ENCODE peak calls at places on chromosomes 6 and 20, in five cellular contexts. X is lower lobe of right lung, C is lower leg skin, Z is astrocyte of the spinal cord, O is GM12865. G is an unnamed sample.
A peak's percentile ranks its signal among the peaks of the same experiment; 100 is the strongest.

GRCh38 chr20:35296101-35296554 is 3.9 kb upstream of the FAM83C start:
- DNase-seq in Z (no peak), O (no peak), X (no peak), C (no peak), G (no peak)

GRCh38 chr20:535958-536357 is 7.6 kb downstream of the CSNK2A1 start:
- DNase-seq in Z (peak; percentile 14), C (no peak), O (no peak), X (no peak), G (no peak)

GRCh38 chr6:108127826-108128225 is 38.0 kb upstream of the NR2E1 start:
- DNase-seq in O (no peak), C (peak; percentile 49), Z (no peak), X (no peak), G (no peak)

GRCh38 chr6:149053848-149054558 is 263.5 kb upstream of the TAB2 start:
- DNase-seq in X (no peak), Z (no peak), C (no peak), O (no peak), G (no peak)

GRCh38 chr20:54172856-54173652 is 732 bp downstream of the CYP24A1 start:
- DNase-seq in Z (peak; percentile 24), O (no peak), C (no peak), X (no peak), G (peak; percentile 30)

GRCh38 chr6:127186889-127187288 is 68.4 kb downstream of the RSPO3 start:
- DNase-seq in C (peak; percentile 88), Z (no peak), X (peak; percentile 87), O (peak; percentile 58), G (peak; percentile 82)

GRCh38 chr20:37270586-37271420 is 9.2 kb upstream of the GHRH start:
- DNase-seq in C (no peak), X (no peak), O (peak; percentile 80), Z (peak; percentile 11), G (no peak)

GRCh38 chr20:57661201-57662027 is 41.2 kb upstream of the ZBP1 start:
- DNase-seq in C (peak; percentile 85), Z (no peak), O (no peak), X (peak; percentile 46), G (no peak)

GRCh38 chr6:39072830-39073229 is 24.2 kb downstream of the GLP1R start:
- DNase-seq in C (peak; percentile 59), O (no peak), Z (no peak), X (no peak), G (no peak)

GRCh38 chr6:113586966-113587699 is 270.0 kb upstream of the MARCKS start:
- DNase-seq in Z (no peak), X (no peak), O (no peak), C (no peak), G (no peak)

GRCh38 chr6:140736227-140736626 is 1361.8 kb upstream of the CITED2 start:
- DNase-seq in X (no peak), O (no peak), Z (peak; percentile 54), C (no peak), G (no peak)

GRCh38 chr6:38846361-38846760 is 131.2 kb downstream of the DNAH8 start:
- DNase-seq in Z (no peak), C (no peak), X (no peak), O (no peak), G (no peak)

GRCh38 chr6:34357937-34358336 is 34.5 kb downstream of the NUDT3 start:
- DNase-seq in X (no peak), O (no peak), Z (no peak), C (no peak), G (no peak)

GRCh38 chr20:57398231-57398821 is 7.1 kb downstream of the RBM38 start:
- DNase-seq in C (peak; percentile 94), O (peak; percentile 97), Z (no peak), X (peak; percentile 68), G (peak; percentile 97)

GRCh38 chr20:41142914-41143313 is 5.6 kb downstream of the PLCG1 start:
- DNase-seq in Z (no peak), O (no peak), X (no peak), C (no peak), G (peak; percentile 64)

GRCh38 chr6:159529820-159530405 is 163.1 kb downstream of the SOD2 start:
- DNase-seq in C (no peak), Z (no peak), X (no peak), O (no peak), G (no peak)

GRCh38 chr6:41697902-41698349 is 37.5 kb downstream of the TFEB start:
- DNase-seq in Z (peak; percentile 71), X (no peak), C (no peak), O (no peak), G (no peak)

GRCh38 chr6:31042801-31043200 is 32.5 kb downstream of the MUC22 start:
- DNase-seq in Z (peak; percentile 71), O (peak; percentile 49), C (no peak), X (peak; percentile 54), G (peak; percentile 45)

GRCh38 chr20:53260168-53260567 is 288.0 kb downstream of the TSHZ2 start:
- DNase-seq in C (no peak), Z (no peak), X (no peak), O (no peak), G (no peak)

GRCh38 chr6:41199427-41200246 is 1.3 kb downstream of the TREML2 start:
- DNase-seq in X (no peak), Z (no peak), C (no peak), O (peak; percentile 83), G (peak; percentile 54)

GRCh38 chr6:16713597-16713996 is 47.7 kb downstream of the ATXN1 start:
- DNase-seq in X (no peak), C (peak; percentile 85), Z (no peak), O (no peak), G (no peak)

GRCh38 chr6:16711551-16712249 is 49.6 kb downstream of the ATXN1 start:
- DNase-seq in Z (no peak), O (peak; percentile 19), X (no peak), C (peak; percentile 76), G (peak; percentile 58)

GRCh38 chr6:16716450-16716858 is 44.8 kb downstream of the ATXN1 start:
- DNase-seq in O (no peak), C (no peak), Z (no peak), X (no peak), G (no peak)

GRCh38 chr6:16712250-16712930 is 48.9 kb downstream of the ATXN1 start:
- DNase-seq in C (peak; percentile 43), O (peak; percentile 70), Z (no peak), X (no peak), G (peak; percentile 52)

DNA sequence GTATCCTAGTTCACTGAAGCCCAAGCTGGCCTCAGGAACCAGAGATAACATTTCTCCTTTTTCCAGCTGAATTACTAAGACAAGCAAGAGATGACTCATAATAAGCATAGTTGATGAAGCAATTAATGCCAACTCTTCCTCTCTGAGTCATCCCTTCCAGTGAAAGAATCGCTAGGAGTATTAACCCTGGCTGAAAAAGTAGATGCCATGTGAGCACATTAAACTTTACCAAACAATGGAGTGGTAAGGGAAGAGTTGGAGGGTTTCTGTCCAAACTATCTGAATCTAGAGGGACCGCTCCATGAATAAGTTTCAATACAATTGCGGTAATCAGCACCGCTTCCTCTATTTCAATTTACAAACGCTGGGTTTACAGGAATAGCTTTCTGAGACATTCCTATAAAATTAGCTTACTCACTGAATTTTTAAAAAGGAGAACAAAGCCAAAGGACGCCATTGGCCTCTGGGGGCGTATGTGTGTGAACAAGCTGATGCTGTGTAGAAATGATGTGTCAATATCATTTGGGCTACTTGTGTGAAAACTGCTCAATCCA is 48.3 kb downstream of the ATXN1 start:
- DNase-seq in C (peak; percentile 87), O (peak; percentile 54), Z (peak; percentile 91), X (peak; percentile 77), G (peak; percentile 47)
- TF ChIP-seq CTCF in C (no peak), O (peak; percentile 43), Z (peak; percentile 45), X (peak; percentile 30), G (peak; percentile 44)

DNA sequence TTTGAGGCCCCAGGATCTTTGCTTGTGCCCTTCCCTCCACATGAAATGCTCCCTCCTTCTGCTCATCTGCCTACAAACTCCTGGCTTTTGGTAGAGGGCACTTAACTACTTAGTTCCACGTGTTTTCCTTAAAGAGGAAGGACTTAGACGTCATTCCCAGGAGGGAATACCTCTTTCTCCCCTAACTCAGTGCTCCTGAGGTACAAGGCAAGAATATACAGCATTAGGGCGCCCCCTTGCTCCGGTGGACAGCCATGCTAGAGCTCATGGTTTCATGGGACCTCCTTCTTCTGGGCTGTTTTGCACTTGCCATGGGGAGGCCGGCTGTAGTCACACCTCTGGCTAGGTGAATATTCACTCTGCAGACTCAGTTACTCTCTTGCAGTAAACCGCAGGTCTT is 93.8 kb upstream of the LY86 start:
- DNase-seq in C (no peak), O (peak; percentile 76), Z (no peak), X (peak; percentile 73), G (peak; percentile 72)
- TF ChIP-seq CTCF in C (no peak), O (peak; percentile 63), Z (no peak), X (peak; percentile 58), G (peak; percentile 66)

GRCh38 chr6:90000864-90001731 is 106.8 kb downstream of the GJA10 start:
- DNase-seq in C (no peak), Z (no peak), X (no peak), O (no peak), G (peak; percentile 78)

GRCh38 chr6:89999154-89999553 is 104.9 kb downstream of the GJA10 start:
- DNase-seq in C (peak; percentile 88), Z (no peak), X (no peak), O (no peak), G (peak; percentile 79)

GRCh38 chr6:90003069-90003800 is 109.0 kb downstream of the GJA10 start:
- DNase-seq in Z (no peak), X (no peak), O (no peak), C (no peak), G (no peak)

GRCh38 chr6:89997456-89998445 is 103.5 kb downstream of the GJA10 start:
- DNase-seq in X (no peak), C (no peak), Z (peak; percentile 56), O (no peak), G (no peak)

DNA sequence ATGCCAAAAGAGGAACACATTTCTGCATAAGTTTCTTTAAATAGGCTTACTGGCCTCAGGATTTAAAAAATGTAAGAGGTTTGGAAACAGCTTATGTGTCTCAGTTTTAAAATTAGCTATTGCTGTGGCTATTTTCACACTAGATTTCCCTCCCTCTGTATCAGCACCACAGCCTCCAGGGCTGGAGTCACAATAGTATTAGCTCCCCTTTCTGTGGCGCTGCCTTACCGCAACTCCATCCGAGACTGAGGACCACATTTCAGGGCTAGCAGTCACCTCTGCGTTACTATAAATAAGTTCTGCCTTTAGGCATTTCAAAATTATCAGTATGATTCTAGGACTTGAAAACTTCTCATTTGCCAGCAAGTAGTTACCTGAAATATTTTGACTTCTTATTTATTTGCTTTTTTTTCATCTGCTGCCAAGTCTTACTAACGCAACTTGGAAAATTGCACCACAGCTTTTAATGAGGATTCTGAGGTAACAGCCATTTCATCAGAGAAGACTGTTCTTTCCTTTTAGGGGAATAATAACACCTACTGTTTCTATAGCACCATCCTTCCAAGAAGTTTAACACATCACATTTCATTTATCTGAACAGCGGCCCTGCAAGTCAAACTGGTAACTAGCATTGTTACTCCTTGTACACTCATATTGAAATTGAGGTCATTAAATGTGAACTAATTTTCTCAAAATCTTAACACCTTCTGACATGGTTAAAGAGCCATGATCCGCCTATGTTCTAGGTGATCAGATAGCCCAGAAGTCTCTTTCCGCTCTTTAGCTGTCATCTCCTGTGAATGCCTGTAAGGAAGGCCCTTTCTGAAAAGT is 105.9 kb downstream of the GJA10 start:
- DNase-seq in C (no peak), X (no peak), Z (no peak), O (no peak), G (peak; percentile 36)
- TF ChIP-seq CTCF in C (no peak), X (no peak), Z (no peak), O (no peak), G (no peak)

DNA sequence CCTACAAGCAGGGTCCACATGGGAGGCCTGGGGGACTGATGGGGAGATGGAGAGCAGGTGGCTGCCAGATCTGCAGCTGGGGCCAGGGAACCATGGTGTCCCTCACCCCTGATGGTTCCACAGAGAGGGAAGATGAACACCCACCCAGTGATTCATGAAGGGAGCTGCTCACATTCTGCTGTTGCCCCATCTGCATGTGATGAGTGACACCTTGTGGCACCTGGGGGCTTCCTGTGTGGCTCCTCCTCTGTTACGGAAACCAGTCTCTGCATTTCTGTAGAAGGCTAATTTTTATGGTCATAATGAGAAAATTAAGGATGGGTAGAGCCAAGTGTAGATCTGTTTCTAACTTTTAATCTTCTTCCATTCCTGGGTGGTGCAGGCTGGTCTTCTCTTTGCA is 217.1 kb downstream of the SMOC2 start:
- DNase-seq in Z (no peak), C (no peak), X (no peak), O (no peak), G (no peak)
- TF ChIP-seq CTCF in Z (no peak), C (no peak), X (no peak), O (no peak), G (no peak)

G was measured in activated CD8-positive, alpha-beta T cell treated with anti-CD3 and anti-CD28 coated beads for 36 hours.